ENCODE peak calls at places on chromosomes 5 and 9, in seven cellular contexts. J, D, W, L, T, S and B are unnamed samples.

GRCh38 chr9:91273853-91274552 is 87.7 kb downstream of the AUH start:
- DNase-seq in J (no peak), D (no peak), W (no peak), L (no peak), T (no peak), S (no peak), B (no peak)

GRCh38 chr5:159099049-159099760 is 511 bp downstream of the EBF1 start:
- DNase-seq in J (no peak), D (no peak), W (peak), L (peak), T (peak), S (no peak), B (no peak)

GRCh38 chr9:21395778-21396717 is 10.8 kb upstream of the IFNA2 start:
- DNase-seq in J (peak), D (peak), W (peak), L (no peak), T (peak), S (peak), B (peak)

GRCh38 chr5:149063017-149063687 is at the start of gene SH3TC2:
- DNase-seq in J (peak), D (peak), W (no peak), L (no peak), T (no peak), S (no peak), B (peak)

GRCh38 chr9:82260691-82261090 is 272.1 kb downstream of the SPATA31D1 start:
- DNase-seq in J (no peak), D (no peak), W (no peak), L (no peak), T (no peak), S (no peak), B (no peak)

GRCh38 chr5:151622367-151623097 is 31.4 kb upstream of the FAT2 start:
- DNase-seq in J (no peak), D (no peak), W (no peak), L (no peak), T (no peak), S (no peak), B (no peak)

GRCh38 chr9:6014668-6015270 is 655 bp downstream of the RANBP6 start:
- DNase-seq in J (peak), D (no peak), W (peak), L (no peak), T (no peak), S (no peak), B (peak)

GRCh38 chr9:133584559-133585476 is 24.4 kb downstream of the FAM163B start:
- DNase-seq in J (no peak), D (no peak), W (no peak), L (no peak), T (peak), S (no peak), B (no peak)

GRCh38 chr9:78032599-78033457 is 1.2 kb upstream of the GNAQ start:
- DNase-seq in J (no peak), D (no peak), W (no peak), L (no peak), T (no peak), S (no peak), B (peak)

GRCh38 chr5:56164371-56164770 is 68.8 kb downstream of the ANKRD55 start:
- DNase-seq in J (no peak), D (peak), W (no peak), L (no peak), T (no peak), S (no peak), B (no peak)

GRCh38 chr9:114366334-114367128 is 21.3 kb downstream of the AKNA start:
- DNase-seq in J (peak), D (no peak), W (peak), L (peak), T (no peak), S (peak), B (no peak)

GRCh38 chr9:134698587-134699342 is 57.2 kb downstream of the COL5A1 start:
- DNase-seq in J (peak), D (peak), W (no peak), L (no peak), T (peak), S (peak), B (peak)

GRCh38 chr5:11909471-11909870 is 5.2 kb upstream of the CTNND2 start:
- DNase-seq in J (no peak), D (no peak), W (no peak), L (no peak), T (no peak), S (no peak), B (no peak)

GRCh38 chr9:34114436-34114835 is 12.1 kb downstream of the DCAF12 start:
- DNase-seq in J (no peak), D (no peak), W (no peak), L (no peak), T (peak), S (no peak), B (no peak)

GRCh38 chr5:146667633-146668032 is 151.6 kb upstream of the GPR151 start:
- DNase-seq in J (no peak), D (peak), W (peak), L (peak), T (no peak), S (no peak), B (peak)

GRCh38 chr9:20224756-20225155 is 397.5 kb downstream of the MLLT3 start:
- DNase-seq in J (no peak), D (no peak), W (no peak), L (no peak), T (no peak), S (no peak), B (no peak)

GRCh38 chr5:25991639-25992038 is 1046.7 kb downstream of the CDH9 start:
- DNase-seq in J (no peak), D (no peak), W (no peak), L (no peak), T (no peak), S (no peak), B (no peak)

GRCh38 chr5:73448451-73449136 is at the start of gene FOXD1:
- DNase-seq in J (peak), D (no peak), W (peak), L (peak), T (peak), S (no peak), B (peak)

GRCh38 chr9:110939573-110939972 is 98.7 kb downstream of the LPAR1 start:
- DNase-seq in J (no peak), D (no peak), W (no peak), L (no peak), T (no peak), S (no peak), B (no peak)

GRCh38 chr5:73274870-73275756 is 102.1 kb downstream of the TMEM174 start:
- DNase-seq in J (no peak), D (peak), W (no peak), L (no peak), T (peak), S (no peak), B (no peak)

GRCh38 chr9:16100596-16101091 is 547.8 kb downstream of the CCDC171 start:
- DNase-seq in J (peak), D (no peak), W (no peak), L (no peak), T (no peak), S (no peak), B (no peak)

GRCh38 chr9:12880406-12881016 is 105.7 kb downstream of the LURAP1L start:
- DNase-seq in J (no peak), D (no peak), W (no peak), L (peak), T (no peak), S (no peak), B (peak)

GRCh38 chr9:77176106-77176505 is 1.2 kb upstream of the VPS13A start:
- DNase-seq in J (no peak), D (no peak), W (no peak), L (no peak), T (no peak), S (no peak), B (no peak)

GRCh38 chr9:21591221-21592062 is 109.3 kb upstream of the IFNE start:
- DNase-seq in J (peak), D (peak), W (peak), L (peak), T (no peak), S (peak), B (peak)

GRCh38 chr5:143896981-143897380 is 85.0 kb downstream of the HMHB1 start:
- DNase-seq in J (no peak), D (no peak), W (no peak), L (no peak), T (no peak), S (no peak), B (no peak)